ENCODE peak calls at places on chromosomes 13 and 19, in six cellular contexts. E is AG09319; I is stomach; A is endothelial cell; Z is stimulated activated CD4-positive, alpha-beta T cell treated with anti-CD3 and anti-CD28 coated beads, Interleukin-2, amount 100 ng/mL, for 24 hours; G is neural progenitor cell. T is an unnamed sample.

GRCh38 chr13:40922437-40923040 is 96.6 kb downstream of the ELF1 start:
- DNase-seq in Z (no peak), E (no peak), I (no peak), G (peak), A (no peak), T (no peak)

GRCh38 chr19:44905437-44906160 is at the start of gene APOE:
- DNase-seq in A (peak), G (peak), Z (no peak), E (no peak), I (no peak), T (no peak)

GRCh38 chr19:15288146-15288963 is 44.0 kb downstream of the BRD4 start:
- DNase-seq in A (no peak), G (peak), Z (no peak), I (peak), E (no peak), T (no peak)

GRCh38 chr13:47869780-47870179 is 131.3 kb downstream of the SUCLA2 start:
- DNase-seq in Z (no peak), A (no peak), I (no peak), E (no peak), G (no peak), T (no peak)

GRCh38 chr13:40502236-40502635 is 164.2 kb downstream of the FOXO1 start:
- DNase-seq in A (no peak), G (no peak), I (no peak), Z (peak), E (no peak), T (peak)

GRCh38 chr19:11268783-11269267 is 6.5 kb upstream of the DOCK6 start:
- DNase-seq in E (no peak), I (peak), A (peak), G (no peak), Z (no peak), T (no peak)

GRCh38 chr19:12723383-12723642 is 419 bp downstream of the TNPO2 start:
- DNase-seq in A (no peak), E (no peak), G (peak), Z (no peak), I (no peak), T (no peak)

GRCh38 chr13:95245072-95245471 is 56.2 kb downstream of the ABCC4 start:
- DNase-seq in I (no peak), Z (no peak), E (no peak), A (no peak), G (no peak), T (no peak)

GRCh38 chr13:23637813-23638212 is 67.6 kb downstream of the TNFRSF19 start:
- DNase-seq in Z (no peak), G (peak), E (no peak), A (no peak), I (no peak), T (no peak)

GRCh38 chr19:40441719-40442253 is 2.3 kb downstream of the SERTAD3 start:
- DNase-seq in I (no peak), Z (no peak), E (no peak), G (no peak), A (no peak), T (no peak)

GRCh38 chr19:36182612-36183454 is 30.6 kb upstream of the COX7A1 start:
- DNase-seq in A (no peak), I (no peak), G (peak), Z (no peak), E (no peak), T (no peak)

GRCh38 chr13:94251801-94252200 is 227.7 kb downstream of the DCT start:
- DNase-seq in A (no peak), I (no peak), G (no peak), Z (no peak), E (no peak), T (no peak)

GRCh38 chr19:53290758-53291549 is 23.4 kb upstream of the VN1R4 start:
- DNase-seq in A (no peak), G (no peak), Z (no peak), E (no peak), I (no peak), T (no peak)

GRCh38 chr19:51163257-51163656 is 21.2 kb downstream of the SIGLEC7 start:
- DNase-seq in I (no peak), E (no peak), A (no peak), G (no peak), Z (no peak), T (no peak)

GRCh38 chr19:33388231-33388816 is 14.8 kb downstream of the CEBPG start:
- DNase-seq in I (no peak), E (no peak), Z (no peak), A (no peak), G (no peak), T (no peak)

GRCh38 chr13:28478127-28478526 is 16.8 kb downstream of the FLT1 start:
- DNase-seq in Z (no peak), G (no peak), E (no peak), I (no peak), A (no peak), T (no peak)

GRCh38 chr13:33073338-33073737 is 57.1 kb downstream of the KL start:
- DNase-seq in Z (no peak), A (no peak), G (no peak), E (no peak), I (no peak), T (no peak)